ENCODE peak calls at places on chromosome 9, in eight cellular contexts. J is tibial nerve, C is left lung, Z is IMR-90, T is psoas muscle, M is mammary epithelial cell, K is substantia nigra, A is kidney. Y is an unnamed sample.

GRCh38 chr9:93590609-93591234 is 14.3 kb downstream of the PHF2 start:
- DNase-seq in J (no peak), C (peak; percentile 19), Z (no peak), T (no peak), M (no peak), K (no peak), A (no peak), Y (no peak)

GRCh38 chr9:93081081-93081529 is 14.9 kb upstream of the CARD19 start:
- DNase-seq in J (no peak), C (peak; percentile 24), Z (no peak), T (no peak), M (no peak), K (no peak), A (peak; percentile 31), Y (no peak)

GRCh38 chr9:121372563-121373400 is 2.7 kb upstream of the STOM start:
- DNase-seq in J (no peak), C (no peak), Z (peak; percentile 86), T (no peak), M (peak; percentile 87), K (no peak), A (no peak), Y (peak; percentile 83)

GRCh38 chr9:27125936-27126335 is 16.9 kb downstream of the TEK start:
- DNase-seq in J (no peak), C (no peak), Z (peak; percentile 85), T (no peak), M (peak; percentile 81), K (no peak), A (no peak), Y (no peak)

GRCh38 chr9:104748359-104749031 is 1.0 kb downstream of the NIPSNAP3A start:
- DNase-seq in J (no peak), C (no peak), Z (peak; percentile 13), T (no peak), M (peak; percentile 26), K (no peak), A (no peak), Y (peak; percentile 65)

GRCh38 chr9:33785914-33786313 is 9.4 kb upstream of the PRSS3 start:
- DNase-seq in J (no peak), C (no peak), Z (peak; percentile 28), T (no peak), M (no peak), K (no peak), A (no peak), Y (no peak)

GRCh38 chr9:84371737-84372136 is 31.2 kb upstream of the SLC28A3 start:
- DNase-seq in J (peak; percentile 53), C (peak; percentile 55), Z (peak; percentile 82), T (no peak), M (peak; percentile 89), K (no peak), A (no peak), Y (peak; percentile 76)

GRCh38 chr9:19239955-19240354 is 9.5 kb downstream of the DENND4C start:
- DNase-seq in J (no peak), C (no peak), Z (peak; percentile 25), T (no peak), M (no peak), K (no peak), A (no peak), Y (no peak)

GRCh38 chr9:4689687-4690104 is 10.3 kb downstream of the CDC37L1 start:
- DNase-seq in J (no peak), C (no peak), Z (peak; percentile 31), T (no peak), M (peak; percentile 62), K (no peak), A (no peak), Y (no peak)

GRCh38 chr9:90112791-90113190 is 508.0 kb downstream of the GADD45G start:
- DNase-seq in J (no peak), C (no peak), Z (peak; percentile 5), T (no peak), M (peak; percentile 53), K (no peak), A (no peak), Y (no peak)

GRCh38 chr9:95772320-95773060 is 103.0 kb upstream of the ERCC6L2 start:
- DNase-seq in J (peak; percentile 37), C (peak; percentile 66), Z (peak; percentile 65), T (peak; percentile 30), M (no peak), K (peak; percentile 13), A (peak; percentile 92), Y (no peak)

GRCh38 chr9:124376329-124376728 is 38.9 kb downstream of the PSMB7 start:
- DNase-seq in J (no peak), C (no peak), Z (no peak), T (no peak), M (no peak), K (no peak), A (no peak), Y (no peak)

GRCh38 chr9:87545858-87546257 is 48.2 kb downstream of the DAPK1 start:
- DNase-seq in J (no peak), C (no peak), Z (peak; percentile 2), T (no peak), M (peak; percentile 35), K (no peak), A (no peak), Y (no peak)

DNA sequence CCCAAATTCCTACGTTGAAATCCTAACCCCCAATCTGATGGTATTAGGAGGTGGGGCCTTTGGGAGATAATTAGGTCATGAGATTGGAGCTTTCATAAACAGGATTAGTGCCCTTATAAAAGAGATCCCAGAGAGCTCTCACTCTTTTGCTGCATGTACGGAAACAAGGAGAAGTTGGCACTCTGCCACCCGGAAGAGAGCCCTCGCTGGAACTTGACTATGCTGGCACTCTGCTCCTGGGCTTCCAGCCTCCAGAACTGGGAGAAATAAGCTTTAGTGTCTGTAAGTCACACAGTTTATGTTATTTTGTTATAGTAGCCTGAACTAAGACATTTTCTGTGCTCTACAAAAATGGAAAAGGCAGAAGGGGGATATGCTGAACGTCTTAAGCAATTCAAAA is 17.5 kb downstream of the NFIB start:
- DNase-seq in J (no peak), C (no peak), Z (no peak), T (peak; percentile 37), M (no peak), K (no peak), A (no peak), Y (no peak)
- H3K27ac ChIP-seq in J (no peak overlapping the region), C (no peak overlapping the region), Z (no peak overlapping the region), T (peak overlapping the region; percentile 99), M (no peak overlapping the region), K (no peak overlapping the region), A (no peak overlapping the region), Y (no peak overlapping the region)

DNA sequence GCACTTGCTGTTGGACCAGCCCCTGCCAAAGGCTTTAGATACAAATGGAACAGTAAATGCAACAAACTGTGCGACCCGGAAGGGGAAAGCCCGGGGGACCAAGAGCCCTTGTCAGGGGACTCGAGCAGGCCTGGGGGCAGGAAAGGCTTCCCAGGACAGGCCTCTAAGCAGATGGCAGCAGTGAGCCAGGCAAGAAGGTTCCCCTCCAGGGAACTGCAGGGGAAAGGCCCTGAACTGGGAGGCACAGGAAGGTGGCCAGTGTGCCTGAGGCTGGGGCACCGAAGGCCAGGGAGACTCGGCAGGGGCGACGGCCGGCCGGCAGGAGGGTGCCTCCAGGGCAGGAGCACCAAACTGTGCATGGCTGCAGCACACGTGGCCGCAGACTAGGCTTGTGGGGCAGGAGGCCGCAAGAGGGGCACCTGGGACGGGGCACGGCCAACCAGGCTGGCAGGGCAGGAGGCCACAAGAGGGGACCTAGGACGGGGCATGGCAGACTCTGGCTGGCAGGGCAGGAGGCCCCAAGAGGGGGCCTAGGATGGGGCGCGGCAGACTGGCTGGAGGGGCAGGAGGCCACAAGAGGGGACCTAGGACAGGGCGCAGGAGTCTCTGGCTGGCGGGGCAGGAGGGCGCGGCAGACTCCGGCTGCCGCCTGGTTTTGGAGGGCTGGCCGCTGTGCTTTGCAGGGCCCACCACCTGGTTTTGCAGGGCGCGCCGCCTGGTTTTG is 10.0 kb downstream of the VAV2 start:
- DNase-seq in J (no peak), C (no peak), Z (no peak), T (no peak), M (no peak), K (no peak), A (peak; percentile 73), Y (no peak)
- H3K27ac ChIP-seq in J (no peak overlapping the region), C (no peak overlapping the region), Z (no peak overlapping the region), T (no peak overlapping the region), M (no peak overlapping the region), K (no peak overlapping the region), A (no peak overlapping the region), Y (peak overlapping the region; percentile 75)

GRCh38 chr9:99699386-99699785 is 122.3 kb upstream of the NR4A3 start:
- DNase-seq in J (no peak), C (no peak), Z (no peak), T (no peak), M (no peak), K (no peak), A (no peak), Y (no peak)

GRCh38 chr9:99690573-99690972 is 131.1 kb upstream of the NR4A3 start:
- DNase-seq in J (no peak), C (no peak), Z (no peak), T (no peak), M (no peak), K (no peak), A (no peak), Y (no peak)

GRCh38 chr9:99693888-99694287 is 127.8 kb upstream of the NR4A3 start:
- DNase-seq in J (no peak), C (no peak), Z (no peak), T (no peak), M (no peak), K (no peak), A (no peak), Y (no peak)

DNA sequence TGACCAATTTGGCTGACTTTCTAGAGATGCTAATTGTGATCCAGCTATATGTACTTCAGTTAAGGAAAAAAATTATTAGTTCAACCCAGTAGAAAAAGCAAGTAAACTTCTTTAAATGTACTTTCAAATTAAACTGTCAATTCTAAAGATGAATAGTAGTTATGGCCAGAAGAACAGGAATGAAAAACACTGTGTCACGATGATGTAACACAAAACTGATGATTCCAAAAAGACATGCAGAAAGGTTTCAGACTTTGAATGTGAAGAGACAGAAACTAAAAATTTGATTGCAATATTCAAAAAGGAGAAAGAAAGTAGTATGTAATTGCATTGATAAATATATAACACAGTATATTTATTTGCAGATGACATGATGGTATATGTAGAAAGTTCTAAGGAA is 127.3 kb upstream of the NR4A3 start:
- DNase-seq in J (no peak), C (no peak), Z (no peak), T (no peak), M (no peak), K (no peak), A (no peak), Y (no peak)
- H3K27ac ChIP-seq in J (no peak overlapping the region), C (no peak overlapping the region), Z (no peak overlapping the region), T (no peak overlapping the region), M (no peak overlapping the region), K (no peak overlapping the region), A (no peak overlapping the region), Y (no peak overlapping the region)

GRCh38 chr9:137276757-137277328 is 683 bp upstream of the TOR4A start:
- DNase-seq in J (peak; percentile 49), C (peak; percentile 87), Z (peak; percentile 38), T (peak; percentile 73), M (no peak), K (no peak), A (peak; percentile 95), Y (no peak)

GRCh38 chr9:137277329-137278041 is at the start of gene TOR4A:
- DNase-seq in J (peak; percentile 54), C (peak; percentile 93), Z (peak; percentile 86), T (peak; percentile 81), M (no peak), K (peak; percentile 22), A (peak; percentile 96), Y (peak; percentile 97)

GRCh38 chr9:137278061-137278912 is 761 bp downstream of the TOR4A start:
- DNase-seq in J (no peak), C (no peak), Z (no peak), T (peak; percentile 37), M (no peak), K (no peak), A (peak; percentile 88), Y (no peak)

GRCh38 chr9:137275203-137275936 is 2.2 kb upstream of the TOR4A start:
- DNase-seq in J (no peak), C (no peak), Z (no peak), T (no peak), M (no peak), K (no peak), A (peak; percentile 64), Y (no peak)

GRCh38 chr9:137275937-137276756 is 1.4 kb upstream of the TOR4A start:
- DNase-seq in J (no peak), C (no peak), Z (no peak), T (no peak), M (no peak), K (no peak), A (peak; percentile 80), Y (no peak)
- H3K27ac ChIP-seq in J (no peak overlapping the region), C (peak overlapping the region; percentile 96), Z (peak overlapping the region; percentile 78), T (peak overlapping the region; percentile 75), M (no peak overlapping the region), K (no peak overlapping the region), A (peak overlapping the region; percentile 16), Y (peak overlapping the region; percentile 94)